ENCODE peak calls at places on chromosomes 2 and 18, in four cellular contexts. One of them, this sample, is unnamed.

GRCh38 chr2:150023044-150023443 is 435.5 kb upstream of the MMADHC start:
- DNase-seq in thoracic aorta: no peak
- DNase-seq in colonic mucosa: no peak
- DNase-seq in pancreas: no peak
- DNase-seq in this sample: no peak

GRCh38 chr18:12449040-12449814 is 41.5 kb downstream of the PRELID3A start:
- DNase-seq in colonic mucosa: no peak
- DNase-seq in thoracic aorta: no peak
- DNase-seq in pancreas: no peak
- DNase-seq in this sample: no peak

GRCh38 chr2:77054938-77055337 is 467.2 kb downstream of the LRRTM4 start:
- DNase-seq in pancreas: no peak
- DNase-seq in thoracic aorta: no peak
- DNase-seq in colonic mucosa: no peak
- DNase-seq in this sample: no peak

GRCh38 chr2:234571620-234572407 is 74.9 kb upstream of the ARL4C start:
- DNase-seq in colonic mucosa: no peak
- DNase-seq in pancreas: no peak
- DNase-seq in thoracic aorta: no peak
- DNase-seq in this sample: no peak

GRCh38 chr2:54475285-54475684 is 19.2 kb downstream of the SPTBN1 start:
- DNase-seq in thoracic aorta: no peak
- DNase-seq in colonic mucosa: no peak
- DNase-seq in pancreas: no peak
- DNase-seq in this sample: no peak

GRCh38 chr2:109351164-109351756 is 222.3 kb downstream of the SH3RF3 start:
- DNase-seq in colonic mucosa: no peak
- DNase-seq in thoracic aorta: peak
- DNase-seq in pancreas: peak
- DNase-seq in this sample: no peak

GRCh38 chr2:220334210-220334609 is 706.8 kb downstream of the SLC4A3 start:
- DNase-seq in thoracic aorta: no peak
- DNase-seq in pancreas: no peak
- DNase-seq in colonic mucosa: no peak
- DNase-seq in this sample: no peak

GRCh38 chr18:35010156-35010555 is 31.1 kb upstream of the MAPRE2 start:
- DNase-seq in thoracic aorta: no peak
- DNase-seq in colonic mucosa: no peak
- DNase-seq in pancreas: no peak
- DNase-seq in this sample: no peak

GRCh38 chr18:75208055-75208835 is 694 bp downstream of the PTGR3 start:
- DNase-seq in colonic mucosa: peak
- DNase-seq in thoracic aorta: no peak
- DNase-seq in pancreas: peak
- DNase-seq in this sample: no peak

GRCh38 chr2:212958757-212959295 is 192.6 kb downstream of the IKZF2 start:
- DNase-seq in colonic mucosa: no peak
- DNase-seq in thoracic aorta: no peak
- DNase-seq in pancreas: no peak
- DNase-seq in this sample: no peak
- H3K4me3 ChIP-seq in colonic mucosa: no peak
- H3K4me3 ChIP-seq in thoracic aorta: no peak
- H3K4me3 ChIP-seq in pancreas: no peak
- H3K4me3 ChIP-seq in this sample: no peak

DNA sequence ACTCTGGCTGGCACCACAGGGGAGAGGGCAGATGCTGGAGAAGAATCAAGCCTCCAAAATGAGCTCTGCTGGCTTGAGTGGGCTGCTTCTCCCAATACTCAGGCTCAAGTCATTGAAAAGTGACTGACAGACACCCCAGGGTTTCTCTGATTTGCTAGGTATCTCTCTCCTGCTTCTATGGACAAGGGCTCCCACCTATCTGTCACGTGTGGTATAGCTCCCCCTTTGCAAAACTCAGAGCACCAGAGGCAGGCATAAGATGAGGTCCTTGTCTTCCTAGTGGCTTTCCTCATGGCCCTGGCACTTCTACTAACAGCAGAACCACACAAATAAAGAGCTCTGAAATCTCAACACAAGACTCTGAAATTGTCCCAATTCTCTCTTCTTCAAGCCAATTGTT is 105.2 kb downstream of the GALNT14 start:
- DNase-seq in thoracic aorta: no peak
- DNase-seq in colonic mucosa: no peak
- DNase-seq in pancreas: no peak
- DNase-seq in this sample: no peak
- TF ChIP-seq CTCF in thoracic aorta: no peak
- TF ChIP-seq CTCF in colonic mucosa: no peak
- TF ChIP-seq CTCF in pancreas: no peak
- TF ChIP-seq CTCF in this sample: peak

GRCh38 chr2:34492781-34493455 is 893.8 kb upstream of the FAM98A start:
- DNase-seq in thoracic aorta: no peak
- DNase-seq in pancreas: no peak
- DNase-seq in colonic mucosa: no peak
- DNase-seq in this sample: no peak

GRCh38 chr2:34498561-34498960 is 899.5 kb upstream of the FAM98A start:
- DNase-seq in thoracic aorta: no peak
- DNase-seq in colonic mucosa: no peak
- DNase-seq in pancreas: no peak
- DNase-seq in this sample: no peak
- H3K4me3 ChIP-seq in thoracic aorta: no peak
- H3K4me3 ChIP-seq in colonic mucosa: no peak
- H3K4me3 ChIP-seq in pancreas: no peak
- H3K4me3 ChIP-seq in this sample: no peak

GRCh38 chr2:8643238-8643995 is 38.4 kb upstream of the ID2 start:
- DNase-seq in pancreas: no peak
- DNase-seq in thoracic aorta: no peak
- DNase-seq in colonic mucosa: no peak
- DNase-seq in this sample: no peak

GRCh38 chr2:8643996-8644356 is 37.9 kb upstream of the ID2 start:
- DNase-seq in thoracic aorta: no peak
- DNase-seq in colonic mucosa: no peak
- DNase-seq in pancreas: no peak
- DNase-seq in this sample: no peak

GRCh38 chr2:8642332-8643078 is 39.4 kb upstream of the ID2 start:
- DNase-seq in colonic mucosa: no peak
- DNase-seq in thoracic aorta: no peak
- DNase-seq in pancreas: no peak
- DNase-seq in this sample: no peak

GRCh38 chr2:8645176-8645831 is 36.6 kb upstream of the ID2 start:
- DNase-seq in thoracic aorta: no peak
- DNase-seq in pancreas: no peak
- DNase-seq in colonic mucosa: no peak
- DNase-seq in this sample: no peak

GRCh38 chr2:8644605-8645175 is 37.2 kb upstream of the ID2 start:
- DNase-seq in pancreas: no peak
- DNase-seq in colonic mucosa: peak
- DNase-seq in thoracic aorta: no peak
- DNase-seq in this sample: no peak
- TF ChIP-seq CTCF in pancreas: peak
- TF ChIP-seq CTCF in colonic mucosa: no peak
- TF ChIP-seq CTCF in thoracic aorta: no peak
- TF ChIP-seq CTCF in this sample: no peak

GRCh38 chr2:26068602-26069298 is 34.9 kb downstream of the RAB10 start:
- DNase-seq in pancreas: no peak
- DNase-seq in colonic mucosa: no peak
- DNase-seq in thoracic aorta: no peak
- DNase-seq in this sample: peak
- H3K4me3 ChIP-seq in pancreas: no peak
- H3K4me3 ChIP-seq in colonic mucosa: no peak
- H3K4me3 ChIP-seq in thoracic aorta: no peak
- H3K4me3 ChIP-seq in this sample: peak

GRCh38 chr2:75389271-75389670 is 171.5 kb downstream of the EVA1A start:
- DNase-seq in thoracic aorta: no peak
- DNase-seq in colonic mucosa: no peak
- DNase-seq in pancreas: no peak
- DNase-seq in this sample: no peak

GRCh38 chr2:75390184-75390583 is 170.6 kb downstream of the EVA1A start:
- DNase-seq in pancreas: no peak
- DNase-seq in colonic mucosa: no peak
- DNase-seq in thoracic aorta: no peak
- DNase-seq in this sample: no peak
- TF ChIP-seq CTCF in pancreas: no peak
- TF ChIP-seq CTCF in colonic mucosa: no peak
- TF ChIP-seq CTCF in thoracic aorta: no peak
- TF ChIP-seq CTCF in this sample: no peak

GRCh38 chr2:197675246-197675645 is at the start of gene RFTN2:
- DNase-seq in colonic mucosa: no peak
- DNase-seq in thoracic aorta: no peak
- DNase-seq in pancreas: no peak
- DNase-seq in this sample: no peak

GRCh38 chr2:197673606-197674005 is 1.8 kb downstream of the RFTN2 start:
- DNase-seq in colonic mucosa: no peak
- DNase-seq in thoracic aorta: no peak
- DNase-seq in pancreas: no peak
- DNase-seq in this sample: no peak

GRCh38 chr2:197674060-197674459 is 1.3 kb downstream of the RFTN2 start:
- DNase-seq in thoracic aorta: no peak
- DNase-seq in colonic mucosa: no peak
- DNase-seq in pancreas: no peak
- DNase-seq in this sample: no peak

GRCh38 chr2:197675711-197676188 is 363 bp upstream of the RFTN2 start:
- DNase-seq in thoracic aorta: no peak
- DNase-seq in colonic mucosa: no peak
- DNase-seq in pancreas: no peak
- DNase-seq in this sample: no peak

DNA sequence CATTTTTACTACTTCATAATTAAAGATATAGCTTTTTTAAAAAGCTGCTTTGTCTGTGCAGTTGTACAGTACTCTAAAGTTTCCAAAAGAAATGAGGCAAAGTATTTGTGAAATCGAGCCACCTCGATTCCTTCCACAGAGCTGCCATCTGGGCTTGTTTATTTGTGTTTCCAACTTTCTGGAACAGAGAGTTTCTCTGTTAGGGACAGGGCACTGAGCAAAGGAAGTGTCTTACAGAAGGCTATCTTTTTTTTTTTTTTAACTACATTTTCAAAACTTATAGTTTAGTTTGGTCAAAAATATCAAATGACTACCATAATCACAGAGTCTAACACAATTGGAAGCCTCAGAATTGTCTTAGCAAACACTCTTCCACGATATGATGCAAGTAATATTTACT is 841 bp downstream of the RFTN2 start:
- DNase-seq in thoracic aorta: no peak
- DNase-seq in pancreas: no peak
- DNase-seq in colonic mucosa: no peak
- DNase-seq in this sample: no peak
- H3K4me3 ChIP-seq in thoracic aorta: peak
- H3K4me3 ChIP-seq in pancreas: no peak
- H3K4me3 ChIP-seq in colonic mucosa: no peak
- H3K4me3 ChIP-seq in this sample: no peak

DNA sequence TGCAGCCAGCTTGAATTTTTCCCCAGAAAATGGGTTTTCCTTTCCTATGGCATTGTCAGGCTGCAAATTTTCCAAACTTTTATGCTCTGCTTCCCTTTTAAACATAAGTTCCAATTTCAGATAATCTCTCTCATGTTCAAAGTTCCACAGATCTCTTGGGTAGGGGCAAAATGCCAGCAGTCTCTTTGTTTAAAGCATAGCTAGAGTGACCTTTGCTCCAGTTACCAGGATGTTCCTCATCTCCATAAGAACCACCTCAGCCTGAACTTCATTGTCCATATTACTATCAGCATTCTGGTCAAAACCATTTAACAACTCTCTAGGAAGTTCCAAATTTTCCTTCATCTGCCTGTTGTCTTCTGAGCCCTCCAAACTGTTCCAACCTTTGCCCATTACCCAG is 68.3 kb downstream of the SGPP2 start:
- DNase-seq in thoracic aorta: no peak
- DNase-seq in pancreas: no peak
- DNase-seq in colonic mucosa: peak
- DNase-seq in this sample: no peak
- TF ChIP-seq CTCF in thoracic aorta: no peak
- TF ChIP-seq CTCF in pancreas: no peak
- TF ChIP-seq CTCF in colonic mucosa: no peak
- TF ChIP-seq CTCF in this sample: no peak

GRCh38 chr18:26654173-26655009 is 106.0 kb upstream of the KCTD1 start:
- DNase-seq in thoracic aorta: no peak
- DNase-seq in pancreas: no peak
- DNase-seq in colonic mucosa: no peak
- DNase-seq in this sample: no peak

GRCh38 chr18:26655010-26655613 is 106.8 kb upstream of the KCTD1 start:
- DNase-seq in thoracic aorta: no peak
- DNase-seq in colonic mucosa: peak
- DNase-seq in pancreas: no peak
- DNase-seq in this sample: no peak

GRCh38 chr18:26656401-26656943 is 108.1 kb upstream of the KCTD1 start:
- DNase-seq in colonic mucosa: no peak
- DNase-seq in thoracic aorta: no peak
- DNase-seq in pancreas: no peak
- DNase-seq in this sample: no peak

GRCh38 chr18:26656944-26657536 is 108.7 kb upstream of the KCTD1 start:
- DNase-seq in pancreas: peak
- DNase-seq in thoracic aorta: no peak
- DNase-seq in colonic mucosa: peak
- DNase-seq in this sample: no peak

DNA sequence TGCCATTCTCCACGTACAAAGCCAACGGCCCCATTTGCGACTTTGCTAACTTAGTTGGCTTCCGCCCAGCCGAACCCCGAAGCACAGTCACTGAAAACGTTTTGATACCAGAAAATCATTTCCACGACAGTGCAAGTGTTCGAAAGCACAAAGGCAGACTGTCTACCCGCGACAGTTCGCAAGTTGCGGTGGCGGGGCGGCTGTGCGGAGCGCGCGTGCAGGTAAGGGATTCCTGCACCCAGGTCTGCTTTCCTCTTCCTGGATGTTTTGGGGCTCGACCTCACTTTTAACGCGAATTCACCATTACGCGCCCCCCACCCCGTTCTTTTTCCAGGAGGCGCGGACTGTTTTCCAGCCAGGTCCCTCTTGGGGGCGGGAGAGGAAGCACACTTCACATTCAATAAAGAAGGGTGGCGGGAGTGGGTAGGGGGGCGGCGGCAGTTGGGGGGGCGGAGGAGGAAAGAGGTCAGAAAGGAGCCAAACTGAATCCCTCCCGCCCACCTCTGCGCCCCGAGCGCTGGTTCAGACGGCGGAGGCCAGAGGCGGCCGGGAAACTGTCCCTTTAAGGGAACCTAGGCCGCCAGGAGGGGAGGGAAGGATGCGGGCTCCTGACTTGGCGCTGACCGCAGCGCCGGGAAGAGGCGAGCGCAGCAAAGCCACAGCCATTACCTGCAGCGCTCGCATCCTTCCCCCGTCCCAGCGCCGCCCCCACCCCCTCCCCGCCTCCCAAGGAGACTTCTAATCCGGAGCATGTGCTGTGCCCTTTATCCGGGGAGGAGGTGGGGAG is 107.5 kb upstream of the KCTD1 start:
- DNase-seq in pancreas: peak
- DNase-seq in colonic mucosa: peak
- DNase-seq in thoracic aorta: no peak
- DNase-seq in this sample: no peak
- H3K4me3 ChIP-seq in pancreas: peak
- H3K4me3 ChIP-seq in colonic mucosa: peak
- H3K4me3 ChIP-seq in thoracic aorta: peak
- H3K4me3 ChIP-seq in this sample: peak

GRCh38 chr2:86675611-86676015 is 44.5 kb upstream of the RMND5A start:
- DNase-seq in colonic mucosa: peak
- DNase-seq in pancreas: peak
- DNase-seq in thoracic aorta: no peak
- DNase-seq in this sample: no peak
- TF ChIP-seq CTCF in colonic mucosa: peak
- TF ChIP-seq CTCF in pancreas: peak
- TF ChIP-seq CTCF in thoracic aorta: no peak
- TF ChIP-seq CTCF in this sample: peak